ENCODE peak calls at places on chromosomes 6 and 20, in six cellular contexts. One of them, this sample, is unnamed.

GRCh38 chr6:3876131-3876530 is 27.0 kb downstream of the FAM50B start:
- DNase-seq in stomach: no peak
- DNase-seq in NB4: no peak
- DNase-seq in ovary: no peak
- DNase-seq in GM12892: no peak
- DNase-seq in A549: no peak
- DNase-seq in this sample: no peak

GRCh38 chr20:43544501-43544900 is 14.3 kb upstream of the SGK2 start:
- DNase-seq in NB4: no peak
- DNase-seq in stomach: no peak
- DNase-seq in A549: no peak
- DNase-seq in ovary: no peak
- DNase-seq in GM12892: no peak
- DNase-seq in this sample: no peak

GRCh38 chr6:37110455-37111155 is 59.3 kb upstream of the PIM1 start:
- DNase-seq in A549: no peak
- DNase-seq in NB4: no peak
- DNase-seq in GM12892: peak; percentile 43
- DNase-seq in stomach: no peak
- DNase-seq in ovary: peak; percentile 40
- DNase-seq in this sample: no peak

GRCh38 chr6:6690144-6690483 is 101.6 kb downstream of the LY86 start:
- DNase-seq in NB4: no peak
- DNase-seq in stomach: no peak
- DNase-seq in GM12892: no peak
- DNase-seq in A549: no peak
- DNase-seq in ovary: no peak
- DNase-seq in this sample: no peak

GRCh38 chr20:34529742-34530141 is 13.5 kb downstream of the DYNLRB1 start:
- DNase-seq in ovary: no peak
- DNase-seq in GM12892: no peak
- DNase-seq in A549: no peak
- DNase-seq in stomach: no peak
- DNase-seq in NB4: no peak
- DNase-seq in this sample: no peak

GRCh38 chr20:21102691-21103311 is 3.4 kb downstream of the LINC00237 start:
- DNase-seq in NB4: peak; percentile 49
- DNase-seq in A549: no peak
- DNase-seq in stomach: peak; percentile 49
- DNase-seq in ovary: no peak
- DNase-seq in GM12892: no peak
- DNase-seq in this sample: peak; percentile 39

GRCh38 chr6:17045581-17046322 is 56.1 kb upstream of the STMND1 start:
- DNase-seq in A549: no peak
- DNase-seq in stomach: no peak
- DNase-seq in ovary: no peak
- DNase-seq in GM12892: no peak
- DNase-seq in NB4: no peak
- DNase-seq in this sample: no peak

GRCh38 chr6:5497896-5498578 is 236.7 kb downstream of the FARS2 start:
- DNase-seq in ovary: no peak
- DNase-seq in NB4: no peak
- DNase-seq in A549: no peak
- DNase-seq in stomach: no peak
- DNase-seq in GM12892: no peak
- DNase-seq in this sample: no peak

GRCh38 chr20:41072099-41072798 is 43.6 kb downstream of the TOP1 start:
- DNase-seq in A549: no peak
- DNase-seq in NB4: no peak
- DNase-seq in GM12892: no peak
- DNase-seq in ovary: peak; percentile 26
- DNase-seq in stomach: no peak
- DNase-seq in this sample: no peak

GRCh38 chr6:56840467-56841371 is 114.2 kb upstream of the BEND6 start:
- DNase-seq in NB4: no peak
- DNase-seq in stomach: no peak
- DNase-seq in A549: no peak
- DNase-seq in GM12892: no peak
- DNase-seq in ovary: no peak
- DNase-seq in this sample: no peak

GRCh38 chr6:130070747-130071146 is 52.4 kb downstream of the L3MBTL3 start:
- DNase-seq in ovary: no peak
- DNase-seq in stomach: no peak
- DNase-seq in GM12892: no peak
- DNase-seq in NB4: no peak
- DNase-seq in A549: no peak
- DNase-seq in this sample: no peak

GRCh38 chr6:16700202-16700997 is 60.9 kb downstream of the ATXN1 start:
- DNase-seq in NB4: no peak
- DNase-seq in A549: no peak
- DNase-seq in ovary: no peak
- DNase-seq in GM12892: no peak
- DNase-seq in stomach: no peak
- DNase-seq in this sample: no peak

GRCh38 chr20:15033269-15033668 is 695.9 kb upstream of the FLRT3 start:
- DNase-seq in ovary: no peak
- DNase-seq in GM12892: no peak
- DNase-seq in stomach: no peak
- DNase-seq in NB4: no peak
- DNase-seq in A549: no peak
- DNase-seq in this sample: no peak

GRCh38 chr6:10478187-10479040 is 42.7 kb upstream of the GCNT2 start:
- DNase-seq in NB4: peak; percentile 73
- DNase-seq in GM12892: no peak
- DNase-seq in A549: peak; percentile 39
- DNase-seq in ovary: no peak
- DNase-seq in stomach: no peak
- DNase-seq in this sample: no peak

GRCh38 chr6:35419431-35419830 is 32.7 kb upstream of the FANCE start:
- DNase-seq in NB4: peak; percentile 87
- DNase-seq in ovary: no peak
- DNase-seq in GM12892: no peak
- DNase-seq in stomach: no peak
- DNase-seq in A549: no peak
- DNase-seq in this sample: no peak

GRCh38 chr20:9215539-9215938 is 146.7 kb downstream of the PLCB4 start:
- DNase-seq in GM12892: no peak
- DNase-seq in stomach: no peak
- DNase-seq in ovary: no peak
- DNase-seq in NB4: peak; percentile 20
- DNase-seq in A549: no peak
- DNase-seq in this sample: no peak

GRCh38 chr20:56592211-56592610 is 36.9 kb upstream of the TFAP2C start:
- DNase-seq in GM12892: no peak
- DNase-seq in stomach: no peak
- DNase-seq in ovary: no peak
- DNase-seq in NB4: no peak
- DNase-seq in A549: no peak
- DNase-seq in this sample: no peak

GRCh38 chr6:145137425-145137824 is 597.9 kb downstream of the EPM2A start:
- DNase-seq in ovary: no peak
- DNase-seq in NB4: peak; percentile 38
- DNase-seq in GM12892: no peak
- DNase-seq in stomach: no peak
- DNase-seq in A549: no peak
- DNase-seq in this sample: no peak

GRCh38 chr20:23497458-23498026 is 6.6 kb downstream of the CST8 start:
- DNase-seq in GM12892: no peak
- DNase-seq in A549: no peak
- DNase-seq in stomach: no peak
- DNase-seq in NB4: no peak
- DNase-seq in ovary: no peak
- DNase-seq in this sample: no peak

GRCh38 chr6:118787746-118788419 is 106.1 kb upstream of the ASF1A start:
- DNase-seq in ovary: no peak
- DNase-seq in A549: no peak
- DNase-seq in NB4: no peak
- DNase-seq in GM12892: no peak
- DNase-seq in stomach: no peak
- DNase-seq in this sample: no peak

GRCh38 chr6:73394577-73395354 is at the start of gene DDX43:
- DNase-seq in GM12892: no peak
- DNase-seq in A549: no peak
- DNase-seq in stomach: no peak
- DNase-seq in NB4: no peak
- DNase-seq in ovary: peak; percentile 34
- DNase-seq in this sample: peak; percentile 63
- TF ChIP-seq POLR2A in GM12892: no peak
- TF ChIP-seq POLR2A in A549: no peak
- TF ChIP-seq POLR2A in stomach: no peak
- TF ChIP-seq POLR2A in NB4: no peak
- TF ChIP-seq POLR2A in ovary: no peak
- TF ChIP-seq POLR2A in this sample: no peak

GRCh38 chr20:46994341-46994740 is 99.7 kb downstream of the EYA2 start:
- DNase-seq in ovary: no peak
- DNase-seq in NB4: no peak
- DNase-seq in GM12892: peak; percentile 62
- DNase-seq in stomach: peak; percentile 46
- DNase-seq in A549: no peak
- DNase-seq in this sample: peak; percentile 18
- TF ChIP-seq POLR2A in ovary: no peak
- TF ChIP-seq POLR2A in NB4: no peak
- TF ChIP-seq POLR2A in GM12892: no peak
- TF ChIP-seq POLR2A in stomach: no peak
- TF ChIP-seq POLR2A in A549: no peak
- TF ChIP-seq POLR2A in this sample: no peak

GRCh38 chr6:43247115-43247999 is 4.1 kb downstream of the TTBK1 start:
- DNase-seq in NB4: no peak
- DNase-seq in GM12892: peak; percentile 99
- DNase-seq in ovary: peak; percentile 71
- DNase-seq in stomach: peak; percentile 82
- DNase-seq in A549: peak; percentile 89
- DNase-seq in this sample: peak; percentile 82
- TF ChIP-seq POLR2A in NB4: no peak
- TF ChIP-seq POLR2A in GM12892: no peak
- TF ChIP-seq POLR2A in ovary: no peak
- TF ChIP-seq POLR2A in stomach: no peak
- TF ChIP-seq POLR2A in A549: no peak
- TF ChIP-seq POLR2A in this sample: no peak

GRCh38 chr6:31736026-31736767 is at the start of gene CLIC1:
- DNase-seq in A549: peak; percentile 84
- DNase-seq in stomach: peak; percentile 87
- DNase-seq in ovary: peak; percentile 87
- DNase-seq in NB4: peak; percentile 99
- DNase-seq in GM12892: peak; percentile 81
- DNase-seq in this sample: peak; percentile 94
- TF ChIP-seq POLR2A in A549: peak; percentile 75
- TF ChIP-seq POLR2A in stomach: no peak
- TF ChIP-seq POLR2A in ovary: peak; percentile 97
- TF ChIP-seq POLR2A in NB4: peak; percentile 87
- TF ChIP-seq POLR2A in GM12892: peak; percentile 91
- TF ChIP-seq POLR2A in this sample: peak; percentile 95

DNA sequence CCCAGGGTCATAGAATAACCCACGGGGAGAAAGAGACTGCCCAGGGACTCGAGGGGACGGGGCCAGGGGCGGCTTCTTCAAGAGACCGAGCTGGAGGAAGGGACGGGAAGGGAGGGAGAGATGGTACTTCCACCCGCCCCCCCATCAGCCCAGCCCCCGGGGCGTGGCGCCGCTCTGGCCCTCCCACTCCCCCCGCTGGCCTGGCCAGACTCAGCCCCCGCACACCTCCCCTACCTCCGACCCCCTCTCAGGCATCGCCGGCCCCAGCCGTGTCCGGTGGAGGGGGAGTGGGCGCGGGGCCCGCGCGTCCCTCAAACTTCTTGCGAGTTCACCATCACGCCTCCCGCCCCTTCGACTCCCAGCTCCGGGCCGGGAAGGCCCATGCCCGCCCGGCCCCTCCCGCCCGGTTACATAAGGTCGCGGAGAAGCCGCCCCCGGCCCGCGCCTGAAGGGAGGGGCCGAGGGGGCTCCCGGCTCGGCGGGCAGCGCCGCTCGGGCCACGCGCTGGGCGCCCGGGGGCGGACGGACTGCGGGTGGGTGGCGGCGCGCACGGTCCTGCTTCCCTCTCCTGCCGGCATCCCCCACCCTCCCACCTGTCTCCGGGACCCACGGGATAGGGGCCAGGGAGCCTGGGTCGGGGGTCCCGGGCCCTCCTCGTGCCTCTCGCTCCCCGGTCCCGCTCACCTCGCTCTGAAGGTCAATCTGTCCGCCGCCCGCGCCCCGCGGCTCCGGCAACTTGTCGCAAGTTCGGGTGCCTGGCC is 562 bp downstream of the TFEB start:
- DNase-seq in NB4: peak; percentile 76
- DNase-seq in A549: peak; percentile 69
- DNase-seq in stomach: peak; percentile 83
- DNase-seq in ovary: peak; percentile 71
- DNase-seq in GM12892: peak; percentile 69
- DNase-seq in this sample: peak; percentile 86
- TF ChIP-seq POLR2A in NB4: no peak
- TF ChIP-seq POLR2A in A549: no peak
- TF ChIP-seq POLR2A in stomach: no peak
- TF ChIP-seq POLR2A in ovary: no peak
- TF ChIP-seq POLR2A in GM12892: no peak
- TF ChIP-seq POLR2A in this sample: no peak

DNA sequence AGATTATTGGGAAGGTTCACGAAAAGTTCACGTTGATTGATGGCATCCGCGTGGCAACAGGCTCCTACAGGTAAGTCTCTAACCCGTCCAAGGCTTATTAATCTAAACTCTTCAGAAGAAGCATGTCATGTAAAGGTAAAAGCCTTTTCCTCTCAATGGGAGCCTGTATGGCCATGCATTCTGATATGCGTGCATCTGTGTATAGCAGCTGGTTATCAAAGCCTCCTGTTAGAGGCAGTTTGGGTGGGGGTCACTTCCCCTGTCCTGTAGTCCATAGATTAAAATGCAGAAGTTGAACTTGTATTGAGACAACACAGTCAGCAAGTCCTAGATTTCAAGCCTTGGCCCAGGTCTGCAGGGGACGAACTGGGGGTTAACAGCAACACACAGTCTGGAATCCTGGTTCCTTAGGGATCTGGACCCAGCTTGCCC is 14.2 kb upstream of the DHX35 start:
- DNase-seq in ovary: no peak
- DNase-seq in NB4: peak; percentile 22
- DNase-seq in GM12892: no peak
- DNase-seq in stomach: no peak
- DNase-seq in A549: no peak
- DNase-seq in this sample: no peak
- TF ChIP-seq POLR2A in ovary: no peak
- TF ChIP-seq POLR2A in NB4: no peak
- TF ChIP-seq POLR2A in GM12892: no peak
- TF ChIP-seq POLR2A in stomach: no peak
- TF ChIP-seq POLR2A in A549: no peak
- TF ChIP-seq POLR2A in this sample: no peak